ENCODE peak calls at places on chromosomes 7 and 10, in six cellular contexts. F is prostate gland, Q is choroid plexus epithelial cell, G is left lung, D is GM23338, U is bronchial epithelial cell. I is an unnamed sample.

GRCh38 chr7:137903382-137904169 is 56.8 kb upstream of the DGKI start:
- DNase-seq in F (peak; percentile 68), G (peak; percentile 58), D (peak; percentile 90), Q (peak; percentile 89), U (peak; percentile 59), I (peak; percentile 62)

GRCh38 chr7:53229202-53229601 is 193.8 kb downstream of the POM121L12 start:
- DNase-seq in U (no peak), D (no peak), F (no peak), Q (no peak), G (no peak), I (no peak)

GRCh38 chr7:74294191-74294998 is 5.2 kb downstream of the CLIP2 start:
- DNase-seq in U (no peak), D (peak; percentile 48), F (no peak), Q (peak; percentile 39), G (no peak), I (no peak)

GRCh38 chr7:21023841-21024502 is 237.3 kb upstream of the SP8 start:
- DNase-seq in D (peak; percentile 29), F (no peak), G (no peak), U (no peak), Q (no peak), I (no peak)

GRCh38 chr7:2109936-2110585 is 122.7 kb downstream of the MAD1L1 start:
- DNase-seq in Q (peak; percentile 91), F (no peak), G (no peak), U (peak; percentile 96), D (no peak), I (peak; percentile 67)

GRCh38 chr10:34768261-34768971 is 46.7 kb downstream of the PARD3 start:
- DNase-seq in G (peak; percentile 83), U (peak; percentile 73), D (no peak), F (peak; percentile 92), Q (peak; percentile 53), I (peak; percentile 27)

GRCh38 chr10:119006451-119007210 is 22.9 kb upstream of the NANOS1 start:
- DNase-seq in U (peak; percentile 98), D (no peak), F (peak; percentile 89), G (peak; percentile 54), Q (peak; percentile 99), I (peak; percentile 93)

GRCh38 chr10:120392245-120392644 is 64.8 kb upstream of the PLPP4 start:
- DNase-seq in Q (no peak), G (no peak), U (no peak), F (no peak), D (no peak), I (no peak)

DNA sequence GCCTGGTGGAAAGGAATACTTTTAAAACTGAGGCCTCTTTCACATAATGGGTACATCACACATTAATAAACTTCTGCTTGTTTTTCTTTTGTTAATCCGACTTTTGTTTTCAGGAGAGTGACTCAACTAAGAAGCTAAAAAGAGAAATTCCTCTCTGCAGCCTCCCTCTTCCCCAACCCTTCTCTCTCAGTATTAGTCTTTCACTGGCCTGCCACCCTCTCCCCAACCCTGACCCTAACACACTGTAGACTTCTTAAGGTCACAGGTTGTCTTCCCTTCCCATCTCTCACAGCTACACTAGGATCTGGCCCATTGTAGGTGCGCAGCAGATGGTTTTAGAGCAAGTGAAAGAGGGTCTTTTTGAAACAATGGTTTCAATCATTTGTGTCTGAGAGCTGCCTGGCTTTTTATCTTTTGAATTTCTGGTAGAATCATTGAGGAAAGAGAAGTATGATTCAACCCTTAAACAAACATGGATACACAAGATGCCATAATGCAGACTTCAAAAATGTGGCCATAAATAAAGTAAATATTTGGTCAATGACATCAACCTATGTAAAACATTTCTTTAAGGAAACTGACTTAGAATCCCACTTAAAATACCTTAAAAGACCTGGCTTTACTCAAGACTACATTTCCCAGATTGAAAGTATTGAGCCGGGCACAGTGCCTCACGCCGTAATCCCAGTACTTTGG is 17.9 kb upstream of the FFAR4 start:
- DNase-seq in F (no peak), G (no peak), U (peak; percentile 82), D (no peak), Q (peak; percentile 37), I (no peak)
- H3K4me3 ChIP-seq in F (no peak overlapping the region), G (no peak overlapping the region), U (no peak overlapping the region), D (no peak overlapping the region), Q (no peak overlapping the region), I (no peak overlapping the region)

GRCh38 chr7:68063171-68063570 is 1066.5 kb downstream of the TYW1 start:
- DNase-seq in G (no peak), Q (no peak), D (peak; percentile 21), U (no peak), F (no peak), I (no peak)
- TF ChIP-seq CTCF in G (peak; percentile 30), Q (peak; percentile 13), D (peak; percentile 42), U (no peak), F (no peak), I (peak; percentile 7)

DNA sequence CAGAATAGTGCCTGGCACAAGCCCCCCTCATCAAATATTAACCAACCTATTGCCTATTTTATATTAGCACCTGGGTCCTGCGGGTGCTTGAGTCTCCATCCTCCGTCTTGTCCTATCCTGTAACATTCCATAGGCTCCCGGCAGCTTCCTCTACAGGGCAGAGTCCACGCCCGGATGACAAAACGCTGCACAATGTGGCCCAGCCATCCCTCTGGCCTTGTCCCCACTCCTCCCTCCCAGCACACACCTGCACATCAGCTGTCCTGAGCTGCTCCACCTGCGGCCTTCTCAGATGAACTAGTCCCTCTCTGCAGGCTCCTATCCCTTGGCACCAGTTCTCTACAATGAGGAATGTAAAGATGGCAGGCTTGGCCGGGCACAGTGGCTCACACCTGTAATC is 153.5 kb upstream of the PDE1C start:
- DNase-seq in Q (no peak), D (no peak), G (no peak), U (no peak), F (no peak), I (no peak)
- H3K4me3 ChIP-seq in Q (no peak overlapping the region), D (no peak overlapping the region), G (no peak overlapping the region), U (no peak overlapping the region), F (no peak overlapping the region), I (no peak overlapping the region)

DNA sequence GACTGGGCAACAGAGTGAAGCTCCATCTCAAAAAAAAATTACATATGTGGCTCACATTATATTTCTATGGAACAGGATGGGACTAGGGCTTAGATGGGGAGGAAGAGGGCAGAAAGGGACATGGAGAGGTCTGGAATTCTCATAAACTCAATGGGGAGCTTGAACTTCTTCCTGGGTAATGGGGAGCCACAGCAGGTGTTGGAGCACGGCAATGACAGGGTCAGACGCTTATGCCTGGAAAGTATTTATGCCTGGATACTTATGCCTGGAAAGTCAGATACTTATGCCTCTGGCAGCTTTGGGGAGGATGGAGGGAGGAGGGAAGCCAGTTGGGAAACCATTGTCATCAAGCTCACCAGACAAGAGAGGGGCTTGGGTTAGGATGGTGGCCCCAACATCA is 36.8 kb downstream of the TMEM130 start:
- DNase-seq in Q (no peak), U (no peak), D (no peak), G (no peak), F (no peak), I (no peak)
- TF ChIP-seq CTCF in Q (no peak), U (no peak), D (no peak), G (no peak), F (no peak), I (no peak)

GRCh38 chr10:110305767-110306451 is 1.2 kb upstream of the SMNDC1 start:
- DNase-seq in D (peak; percentile 82), Q (peak; percentile 97), G (no peak), F (peak; percentile 38), U (peak; percentile 91), I (peak; percentile 84)

GRCh38 chr10:110304394-110304779 is 333 bp downstream of the SMNDC1 start:
- DNase-seq in F (peak; percentile 6), G (no peak), Q (peak; percentile 24), D (no peak), U (no peak), I (no peak)

GRCh38 chr10:110304780-110305421 is at the start of gene SMNDC1:
- DNase-seq in F (peak; percentile 99), G (peak; percentile 98), D (peak; percentile 100), U (peak; percentile 95), Q (peak; percentile 99), I (peak; percentile 96)

GRCh38 chr10:110307805-110308204 is 3.1 kb upstream of the SMNDC1 start:
- DNase-seq in D (no peak), Q (no peak), F (no peak), U (peak; percentile 57), G (no peak), I (no peak)

DNA sequence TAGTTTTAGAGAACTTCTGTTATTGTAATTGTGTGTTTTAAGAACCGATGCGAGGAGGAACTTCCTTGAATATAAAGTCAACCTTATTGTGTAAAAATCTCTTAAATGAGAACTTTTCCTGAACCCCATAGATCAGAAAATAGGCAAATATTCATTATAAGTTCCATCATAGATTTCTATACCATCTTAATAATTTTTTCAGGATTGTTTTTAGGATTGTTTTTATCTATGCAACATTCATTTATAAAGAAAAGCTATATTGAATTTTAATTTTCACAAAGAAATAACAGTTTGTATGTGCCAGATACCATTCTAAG is 1.7 kb upstream of the SMNDC1 start:
- DNase-seq in F (no peak), D (no peak), U (no peak), G (no peak), Q (no peak), I (no peak)
- H3K4me3 ChIP-seq in F (no peak overlapping the region), D (no peak overlapping the region), U (no peak overlapping the region), G (no peak overlapping the region), Q (no peak overlapping the region), I (no peak overlapping the region)

GRCh38 chr10:24590697-24591457 is 132.8 kb downstream of the ARHGAP21 start:
- DNase-seq in U (no peak), F (no peak), D (no peak), G (no peak), Q (no peak), I (no peak)
- TF ChIP-seq CTCF in U (no peak), F (no peak), D (no peak), G (no peak), Q (no peak), I (no peak)

GRCh38 chr7:107480932-107481331 is 11.1 kb downstream of the GPR22 start:
- DNase-seq in F (no peak), Q (no peak), U (no peak), D (no peak), G (no peak), I (no peak)
- H3K4me3 ChIP-seq in F (no peak overlapping the region), Q (no peak overlapping the region), U (no peak overlapping the region), D (no peak overlapping the region), G (no peak overlapping the region), I (no peak overlapping the region)

I was measured in astrocyte of the cerebellum.